ENCODE peak calls at places on chromosomes 16 and 17, in ten cellular contexts. A is gastrocnemius medialis, V is AG10803, M is AG04450, W is omental fat pad, F is body of pancreas, J is colonic mucosa, X is fibroblast of lung, S is fibroblast of mammary gland, U is fibroblast of villous mesenchyme. P is an unnamed sample.

GRCh38 chr17:39325528-39326240 is 75.7 kb downstream of the FBXL20 start:
- DNase-seq in W (no peak), J (no peak), M (no peak), F (no peak), V (no peak), X (no peak), U (no peak), A (no peak), S (no peak), P (no peak)

GRCh38 chr16:49492090-49492801 is 118.6 kb downstream of the C16orf78 start:
- DNase-seq in W (no peak), X (peak), U (peak), V (no peak), J (no peak), F (peak), M (no peak), A (no peak), S (no peak), P (peak)

GRCh38 chr17:48046296-48046695 is 1.9 kb upstream of the NFE2L1 start:
- DNase-seq in W (no peak), J (no peak), U (no peak), F (no peak), A (no peak), S (no peak), V (no peak), X (no peak), M (no peak), P (no peak)

GRCh38 chr17:56141046-56141839 is 12.0 kb upstream of the ANKFN1 start:
- DNase-seq in J (no peak), A (no peak), V (peak), X (peak), W (no peak), U (no peak), F (no peak), S (peak), M (no peak), P (no peak)

GRCh38 chr17:74736423-74737298 is at the start of gene RAB37:
- DNase-seq in F (peak), U (no peak), W (no peak), A (no peak), X (no peak), J (peak), S (peak), V (no peak), M (no peak), P (no peak)

GRCh38 chr16:89723279-89724250 is 2.2 kb downstream of the ZNF276 start:
- DNase-seq in U (no peak), W (no peak), J (no peak), X (peak), A (no peak), S (peak), F (no peak), M (no peak), V (peak), P (no peak)

GRCh38 chr16:84081446-84081989 is 35.2 kb downstream of the MBTPS1 start:
- DNase-seq in W (no peak), U (no peak), V (no peak), S (no peak), F (no peak), M (no peak), A (no peak), X (no peak), J (no peak), P (no peak)

GRCh38 chr17:27461192-27461859 is 5.1 kb downstream of the KSR1 start:
- DNase-seq in U (peak), V (no peak), A (no peak), M (no peak), S (no peak), J (no peak), X (no peak), F (no peak), W (no peak), P (no peak)

GRCh38 chr16:68985268-68985667 is 120.2 kb upstream of the HAS3 start:
- DNase-seq in W (no peak), S (peak), V (no peak), U (no peak), X (no peak), F (no peak), J (no peak), A (no peak), M (no peak), P (peak)

GRCh38 chr17:4533522-4534502 is 21.4 kb downstream of the MYBBP1A start:
- DNase-seq in X (no peak), J (peak), W (no peak), A (no peak), F (no peak), U (no peak), V (no peak), M (no peak), S (no peak), P (peak)

GRCh38 chr16:79519448-79519847 is 81.1 kb downstream of the MAF start:
- DNase-seq in W (no peak), M (no peak), J (no peak), A (no peak), X (no peak), V (no peak), F (peak), S (no peak), U (no peak), P (no peak)

GRCh38 chr16:23535901-23536300 is 21.2 kb downstream of the EARS2 start:
- DNase-seq in M (no peak), U (no peak), F (no peak), J (no peak), A (no peak), X (peak), W (no peak), S (peak), V (no peak), P (no peak)

GRCh38 chr17:49901460-49902331 is 53.8 kb upstream of the TAC4 start:
- DNase-seq in M (no peak), A (no peak), V (no peak), S (no peak), U (no peak), F (peak), W (no peak), J (no peak), X (no peak), P (no peak)

GRCh38 chr17:42519546-42520444 is 16.2 kb upstream of the NAGLU start:
- DNase-seq in M (peak), W (peak), F (peak), S (peak), X (peak), A (peak), J (peak), V (peak), U (peak), P (peak)

GRCh38 chr17:10216213-10216982 is 18.0 kb upstream of the GAS7 start:
- DNase-seq in J (no peak), F (no peak), M (no peak), U (no peak), W (no peak), V (no peak), A (no peak), X (no peak), S (no peak), P (no peak)

GRCh38 chr16:51816929-51817328 is 665.9 kb upstream of the SALL1 start:
- DNase-seq in F (no peak), A (no peak), V (peak), M (no peak), U (peak), X (no peak), W (no peak), S (peak), J (no peak), P (peak)

GRCh38 chr17:36777118-36777517 is 160.2 kb upstream of the LHX1 start:
- DNase-seq in U (peak), J (no peak), V (no peak), X (peak), F (no peak), W (no peak), A (no peak), S (peak), M (no peak), P (peak)

GRCh38 chr17:7330099-7331015 is 1.2 kb upstream of the NEURL4 start:
- DNase-seq in A (peak), S (peak), V (peak), J (peak), M (no peak), U (peak), X (peak), F (peak), W (no peak), P (peak)

GRCh38 chr17:48215583-48216139 is 108.1 kb downstream of the SNX11 start:
- DNase-seq in W (no peak), J (peak), M (no peak), U (peak), V (peak), F (no peak), X (peak), S (peak), A (no peak), P (peak)

GRCh38 chr16:80583466-80583865 is 42.7 kb downstream of the DYNLRB2 start:
- DNase-seq in F (no peak), S (peak), W (no peak), J (no peak), X (peak), A (peak), V (peak), U (peak), M (no peak), P (peak)

GRCh38 chr16:82684246-82684645 is 57.5 kb downstream of the CDH13 start:
- DNase-seq in W (no peak), A (no peak), F (no peak), U (no peak), V (peak), J (no peak), S (no peak), X (peak), M (no peak), P (no peak)

GRCh38 chr16:89114159-89114981 is 20.7 kb downstream of the ACSF3 start:
- DNase-seq in J (no peak), V (peak), W (no peak), S (peak), A (no peak), U (no peak), M (no peak), X (peak), F (no peak), P (no peak)

GRCh38 chr16:2516391-2517240 is 2.9 kb downstream of the ATP6V0C start:
- DNase-seq in V (no peak), F (peak), U (no peak), W (no peak), X (no peak), J (no peak), M (no peak), A (no peak), S (no peak), P (no peak)

GRCh38 chr17:12545877-12546513 is 119.7 kb upstream of the MYOCD start:
- DNase-seq in F (peak), W (no peak), A (no peak), J (peak), M (no peak), U (peak), S (peak), V (peak), X (peak), P (peak)

GRCh38 chr16:16120044-16120381 is 103.3 kb downstream of the ABCC6 start:
- DNase-seq in V (no peak), S (no peak), A (no peak), M (no peak), U (no peak), W (no peak), X (no peak), J (peak), F (no peak), P (no peak)

GRCh38 chr17:30992551-30992950 is 21.7 kb downstream of the RNF135 start:
- DNase-seq in S (no peak), W (no peak), X (no peak), U (no peak), F (no peak), V (no peak), A (no peak), J (no peak), M (no peak), P (no peak)

GRCh38 chr17:67491009-67491677 is 114.1 kb downstream of the PITPNC1 start:
- DNase-seq in A (peak), U (peak), V (peak), F (peak), S (peak), J (peak), X (peak), M (peak), W (peak), P (peak)

GRCh38 chr17:55286681-55287589 is 22.2 kb downstream of the HLF start:
- DNase-seq in W (no peak), M (no peak), X (peak), S (peak), J (no peak), A (no peak), U (no peak), V (peak), F (peak), P (peak)

GRCh38 chr16:324451-325334 is 27.8 kb downstream of the AXIN1 start:
- DNase-seq in M (no peak), X (no peak), J (peak), F (no peak), U (no peak), V (no peak), S (no peak), W (no peak), A (no peak), P (no peak)

DNA sequence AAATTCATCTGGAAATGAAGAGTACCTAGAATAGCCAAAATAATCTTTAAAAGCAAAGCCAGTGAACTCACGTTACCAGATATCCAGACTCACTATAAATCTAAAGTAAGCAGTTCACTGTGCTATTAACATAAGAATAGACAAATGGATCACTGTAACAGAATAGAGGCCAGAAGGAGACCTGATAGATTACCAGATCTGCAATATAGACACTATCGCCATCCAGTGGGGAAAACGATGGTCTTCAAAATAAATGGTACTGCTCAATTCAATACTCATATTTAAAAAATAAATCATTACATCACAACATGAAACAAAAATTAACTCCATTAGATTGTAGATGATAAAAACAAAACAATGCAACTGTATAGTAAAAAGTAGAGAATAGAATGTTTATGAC is 158.6 kb upstream of the CDH8 start:
- DNase-seq in A (no peak), M (no peak), F (no peak), X (no peak), S (no peak), U (no peak), W (no peak), J (no peak), V (no peak), P (peak)
- TF ChIP-seq CTCF in A (no peak), M (no peak), F (no peak), X (no peak), S (no peak), U (no peak), W (no peak), J (no peak), V (no peak), P (no peak)

DNA sequence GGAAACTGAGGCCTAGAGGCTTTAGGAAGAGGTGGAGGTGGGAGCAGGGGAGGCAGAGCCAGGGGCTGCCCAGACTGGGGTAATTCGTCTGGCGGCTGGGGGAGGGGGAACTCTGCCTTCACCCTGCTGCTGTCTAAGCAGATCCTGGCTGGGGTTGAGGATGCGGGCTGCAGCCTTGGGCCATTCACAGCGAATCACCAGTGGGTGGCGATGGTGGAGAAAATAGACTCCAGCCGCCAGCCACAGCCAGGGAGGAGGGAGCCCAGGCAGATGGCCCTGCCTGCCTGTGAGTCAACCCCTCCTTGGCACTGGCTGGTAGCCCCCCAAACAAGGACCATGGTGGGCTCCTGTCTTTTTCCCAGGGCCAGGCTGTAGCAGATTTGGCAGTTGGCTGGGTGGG is 41.7 kb upstream of the CDH5 start:
- DNase-seq in J (no peak), W (no peak), F (no peak), U (no peak), A (no peak), M (no peak), S (no peak), V (peak), X (peak), P (peak)
- TF ChIP-seq CTCF in J (no peak), W (no peak), F (no peak), U (peak), A (no peak), M (no peak), S (peak), V (no peak), X (no peak), P (no peak)

GRCh38 chr17:43528988-43529814 is 16.9 kb downstream of the ETV4 start:
- DNase-seq in J (no peak), V (no peak), U (no peak), M (no peak), W (no peak), F (no peak), S (no peak), A (no peak), X (no peak), P (no peak)

GRCh38 chr17:43526886-43527648 is 19.1 kb downstream of the ETV4 start:
- DNase-seq in M (no peak), W (no peak), U (no peak), S (no peak), F (no peak), V (no peak), A (no peak), J (no peak), X (no peak), P (no peak)

GRCh38 chr17:43521389-43521788 is 24.8 kb downstream of the ETV4 start:
- DNase-seq in W (no peak), J (no peak), A (no peak), M (no peak), U (no peak), F (no peak), X (no peak), S (no peak), V (no peak), P (no peak)

GRCh38 chr17:43528319-43528987 is 17.7 kb downstream of the ETV4 start:
- DNase-seq in M (no peak), F (peak), W (no peak), V (no peak), S (no peak), U (no peak), A (no peak), X (peak), J (no peak), P (no peak)

GRCh38 chr17:43524945-43525575 is 21.1 kb downstream of the ETV4 start:
- DNase-seq in F (no peak), X (peak), A (no peak), S (no peak), V (peak), M (no peak), J (no peak), U (no peak), W (no peak), P (no peak)
- TF ChIP-seq CTCF in F (no peak), X (no peak), A (no peak), S (no peak), V (no peak), M (no peak), J (no peak), U (no peak), W (no peak), P (no peak)

GRCh38 chr17:17144916-17145665 is 61.0 kb downstream of the PLD6 start:
- DNase-seq in F (no peak), M (no peak), S (no peak), V (no peak), W (no peak), U (no peak), J (no peak), A (no peak), X (no peak), P (no peak)
- TF ChIP-seq CTCF in F (no peak), M (no peak), S (no peak), V (no peak), W (no peak), U (no peak), J (no peak), A (no peak), X (no peak), P (no peak)

GRCh38 chr17:73340093-73340596 is 28.3 kb upstream of the CDC42EP4 start:
- DNase-seq in A (peak), V (peak), M (peak), X (peak), F (no peak), S (peak), J (no peak), W (peak), U (peak), P (peak)
- TF ChIP-seq CTCF in A (no peak), V (peak), M (peak), X (peak), F (no peak), S (peak), J (no peak), W (no peak), U (peak), P (peak)

GRCh38 chr16:19098173-19098572 is 15.6 kb upstream of the ITPRIPL2 start:
- DNase-seq in V (no peak), X (no peak), W (no peak), M (no peak), U (no peak), S (no peak), A (no peak), F (no peak), J (no peak), P (no peak)

GRCh38 chr16:19092653-19093410 is 20.9 kb upstream of the ITPRIPL2 start:
- DNase-seq in J (no peak), S (no peak), A (no peak), M (no peak), X (no peak), V (no peak), W (no peak), U (no peak), F (no peak), P (no peak)

GRCh38 chr16:19093631-19094541 is 19.9 kb upstream of the ITPRIPL2 start:
- DNase-seq in A (no peak), F (no peak), W (no peak), U (no peak), S (no peak), M (no peak), J (no peak), V (no peak), X (no peak), P (no peak)

GRCh38 chr16:19095699-19096098 is 18.1 kb upstream of the ITPRIPL2 start:
- DNase-seq in M (no peak), W (no peak), A (no peak), X (peak), J (no peak), V (no peak), F (no peak), S (no peak), U (no peak), P (peak)

DNA sequence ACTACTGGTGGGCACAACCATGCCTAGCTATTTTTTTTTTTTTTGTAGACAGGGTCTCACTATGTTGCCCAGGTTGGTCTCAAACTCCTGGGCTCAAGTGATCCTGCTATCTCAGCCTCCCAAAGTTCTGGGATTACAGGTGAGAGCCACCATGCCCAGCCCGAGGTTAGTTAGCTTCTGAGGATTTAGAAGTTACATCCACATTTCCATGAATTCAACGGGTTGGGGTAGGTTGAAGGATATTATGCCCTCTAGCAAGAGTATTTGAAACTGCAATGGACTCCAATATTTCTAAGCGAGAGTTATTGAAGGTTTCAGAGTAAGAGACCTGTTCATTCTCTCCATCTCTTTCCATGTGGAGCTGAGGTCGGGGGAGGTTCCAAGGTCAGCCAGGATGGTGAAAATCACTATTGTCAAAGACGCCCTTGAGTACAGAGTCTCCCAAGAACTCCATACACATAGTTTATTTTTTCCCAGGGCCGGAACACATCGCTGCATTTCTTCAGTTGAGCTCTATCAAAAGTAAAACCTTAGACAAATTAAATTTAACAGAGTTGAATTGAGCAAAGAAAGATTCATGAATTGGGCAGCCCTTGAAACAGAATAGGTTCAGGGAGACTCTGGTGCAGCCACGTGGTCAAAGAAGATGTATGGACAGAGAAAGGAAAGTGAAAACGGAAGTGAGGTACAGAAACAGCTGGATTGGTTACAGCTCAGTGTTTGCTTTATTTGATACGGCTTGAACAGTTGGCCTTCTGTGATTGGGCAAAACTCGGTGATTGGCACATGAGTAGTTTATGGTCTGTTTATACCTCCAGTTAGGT is 19.0 kb upstream of the ITPRIPL2 start:
- DNase-seq in V (no peak), S (no peak), X (no peak), M (no peak), F (peak), A (no peak), U (peak), J (peak), W (no peak), P (peak)
- TF ChIP-seq CTCF in V (no peak), S (peak), X (peak), M (peak), F (no peak), A (no peak), U (no peak), J (no peak), W (no peak), P (no peak)

GRCh38 chr16:87461466-87461975 is 31.3 kb downstream of the ZCCHC14 start:
- DNase-seq in V (no peak), S (peak), J (peak), U (peak), A (peak), W (no peak), M (no peak), F (peak), X (peak), P (peak)
- TF ChIP-seq CTCF in V (no peak), S (peak), J (peak), U (no peak), A (no peak), W (no peak), M (no peak), F (peak), X (no peak), P (peak)

P was measured in MCF 10A.